ENCODE peak calls at places on chromosomes 3 and 15, in six cellular contexts. I, D, U, W, T and Y are unnamed samples.

GRCh38 chr3:124351430-124352142 is 359.7 kb upstream of the ROPN1 start:
- DNase-seq in D (peak; percentile 31), I (peak; percentile 26), U (no peak), T (peak; percentile 39), W (no peak), Y (peak; percentile 57)

GRCh38 chr15:95485367-95485766 is 845.1 kb upstream of the NR2F2 start:
- DNase-seq in I (no peak), W (no peak), D (no peak), T (no peak), U (no peak), Y (no peak)

GRCh38 chr3:46668591-46668990 is 24.9 kb downstream of the ALS2CL start:
- DNase-seq in T (no peak), U (no peak), I (no peak), D (no peak), W (no peak), Y (no peak)

GRCh38 chr3:44476181-44476599 is 1.3 kb downstream of the ZNF445 start:
- DNase-seq in U (no peak), D (no peak), W (no peak), T (no peak), I (peak; percentile 31), Y (no peak)

GRCh38 chr3:37688756-37689155 is 172.9 kb upstream of the CTDSPL start:
- DNase-seq in U (no peak), W (no peak), I (no peak), D (no peak), T (no peak), Y (no peak)

GRCh38 chr15:83352124-83352523 is 67.7 kb upstream of the BNC1 start:
- DNase-seq in W (no peak), T (no peak), U (no peak), D (no peak), I (no peak), Y (no peak)

GRCh38 chr3:98770261-98771039 is 7.3 kb downstream of the ST3GAL6 start:
- DNase-seq in T (no peak), W (no peak), U (peak; percentile 53), I (no peak), D (no peak), Y (no peak)

GRCh38 chr15:58546635-58547627 is 115.1 kb downstream of the LIPC start:
- DNase-seq in T (peak; percentile 83), I (peak; percentile 97), D (peak; percentile 76), U (no peak), W (no peak), Y (no peak)

GRCh38 chr3:175329373-175329772 is 470.2 kb downstream of the NAALADL2 start:
- DNase-seq in I (no peak), W (no peak), D (no peak), T (no peak), U (no peak), Y (no peak)

GRCh38 chr3:152556731-152557254 is 278.1 kb upstream of the P2RY1 start:
- DNase-seq in I (peak; percentile 20), W (no peak), D (no peak), T (peak; percentile 39), U (no peak), Y (no peak)

GRCh38 chr3:113231391-113231790 is 20.0 kb downstream of the BOC start:
- DNase-seq in T (no peak), I (no peak), D (no peak), U (no peak), W (no peak), Y (no peak)
- TF ChIP-seq YY1 in T (no peak), I (no peak), D (no peak), U (no peak), W (no peak), Y (no peak)

GRCh38 chr3:143848707-143849106 is 439 bp upstream of the SLC9A9 start:
- DNase-seq in W (no peak), T (no peak), I (no peak), U (no peak), D (no peak), Y (no peak)
- H3K4me3 ChIP-seq in W (no peak overlapping the region), T (no peak overlapping the region), I (no peak overlapping the region), U (peak overlapping the region; percentile 78), D (no peak overlapping the region), Y (no peak overlapping the region)

GRCh38 chr3:160945346-160945745 is 159.8 kb downstream of the B3GALNT1 start:
- DNase-seq in D (no peak), I (no peak), T (no peak), W (no peak), U (no peak), Y (no peak)

DNA sequence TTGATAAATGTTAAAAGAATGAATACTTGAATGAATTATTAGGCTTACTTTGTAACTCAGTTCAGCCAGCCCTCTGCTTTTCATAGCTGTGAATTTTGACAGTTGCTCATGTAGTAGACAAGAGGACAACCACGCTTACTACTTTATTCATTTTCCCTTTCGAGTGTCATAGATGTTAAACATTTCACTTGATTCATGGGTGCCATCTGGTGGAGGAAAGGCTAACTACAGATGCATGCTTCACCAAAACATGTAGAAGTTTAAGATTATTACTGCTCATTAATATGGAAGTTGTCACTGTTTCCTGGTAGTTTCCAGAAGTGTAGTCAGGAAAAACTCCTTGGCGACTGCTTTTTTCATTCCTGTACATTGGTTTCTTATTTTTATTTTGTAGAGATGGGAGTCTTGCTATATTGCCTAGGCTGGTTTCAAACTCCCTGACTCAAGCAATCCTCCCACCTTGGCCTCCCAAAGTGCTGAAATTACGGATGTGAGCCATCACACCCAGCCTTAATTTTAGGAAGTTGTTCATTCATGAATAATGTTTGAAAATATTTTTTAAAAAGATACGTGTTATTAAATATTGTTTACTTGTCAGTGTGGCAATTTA is 163.2 kb downstream of the B3GALNT1 start:
- DNase-seq in D (peak; percentile 58), U (peak; percentile 41), T (peak; percentile 61), I (peak; percentile 75), W (no peak), Y (peak; percentile 50)
- TF ChIP-seq ZNF274 in D (no peak), U (no peak), T (no peak), I (no peak), W (no peak), Y (no peak)

GRCh38 chr3:94069242-94069813 is 6.5 kb downstream of the NSUN3 start:
- DNase-seq in W (no peak), D (no peak), I (no peak), T (peak; percentile 3), U (no peak), Y (no peak)
- TF ChIP-seq YY1 in W (no peak), D (no peak), I (no peak), T (no peak), U (no peak), Y (no peak)

DNA sequence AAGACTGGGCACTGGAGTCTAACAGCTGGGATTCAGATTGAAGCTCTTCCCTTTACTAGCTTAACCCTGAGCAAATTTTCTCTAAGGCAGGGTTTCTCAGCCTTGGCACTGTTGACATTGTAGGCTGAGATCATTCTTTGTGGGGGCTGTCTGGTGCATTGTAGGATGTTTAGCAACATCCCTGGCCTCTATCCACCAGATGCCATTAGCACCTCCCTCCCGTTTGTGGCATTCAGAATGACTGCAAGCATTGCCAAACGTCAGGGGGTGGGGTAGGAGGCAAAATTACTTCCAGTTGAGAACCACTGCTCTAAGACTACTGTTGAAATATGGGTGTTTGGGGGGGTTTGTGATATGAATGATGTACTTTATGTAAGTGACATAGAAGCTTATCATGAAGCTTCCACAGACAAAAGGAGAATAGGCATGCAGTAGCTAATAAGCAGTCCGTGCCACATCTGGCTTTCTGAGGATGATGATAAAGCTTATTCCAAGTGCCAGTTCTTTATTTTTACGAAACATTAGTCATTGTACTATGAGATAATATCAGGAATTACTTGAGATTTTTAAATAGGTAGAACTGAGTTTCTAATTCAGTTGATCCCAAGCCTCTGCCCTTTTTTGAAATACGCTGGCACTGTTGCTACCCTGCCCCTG is 39.3 kb downstream of the NKIRAS1 start:
- DNase-seq in T (peak; percentile 25), I (no peak), U (no peak), D (no peak), W (no peak), Y (no peak)
- H3K4me3 ChIP-seq in T (no peak overlapping the region), I (no peak overlapping the region), U (no peak overlapping the region), D (no peak overlapping the region), W (no peak overlapping the region), Y (no peak overlapping the region)

GRCh38 chr3:62011667-62012066 is 361.7 kb downstream of the FEZF2 start:
- DNase-seq in D (no peak), I (no peak), U (no peak), W (no peak), T (no peak), Y (no peak)

GRCh38 chr3:62003833-62004232 is 369.5 kb downstream of the FEZF2 start:
- DNase-seq in W (no peak), T (no peak), I (no peak), D (no peak), U (no peak), Y (no peak)

GRCh38 chr3:62007036-62007435 is 366.3 kb downstream of the FEZF2 start:
- DNase-seq in I (no peak), D (no peak), W (no peak), U (no peak), T (no peak), Y (no peak)
- TF ChIP-seq ZNF274 in I (no peak), D (no peak), W (no peak), U (no peak), T (no peak), Y (no peak)

GRCh38 chr3:119175869-119176756 is 2.7 kb downstream of the UPK1B start:
- DNase-seq in U (no peak), T (no peak), W (no peak), I (no peak), D (no peak), Y (no peak)
- TF ChIP-seq YY1 in U (no peak), T (no peak), W (no peak), I (no peak), D (no peak), Y (no peak)